ENCODE peak calls at places on chromosomes 4 and X, in four cellular contexts. One of them, this sample, is unnamed.
A peak's percentile ranks its signal among the peaks of the same experiment; 100 is the strongest.

GRCh38 chr4:119299221-119300071 is 22.5 kb downstream of the FABP2 start:
- DNase-seq in heart right ventricle: no peak
- DNase-seq in aorta: no peak
- DNase-seq in GM23338: peak; percentile 7
- DNase-seq in this sample: no peak

GRCh38 chr4:48300004-48300403 is 30.4 kb upstream of the TEC start:
- DNase-seq in heart right ventricle: no peak
- DNase-seq in aorta: no peak
- DNase-seq in GM23338: no peak
- DNase-seq in this sample: no peak

GRCh38 chr4:98448923-98449322 is 187.7 kb downstream of the RAP1GDS1 start:
- DNase-seq in heart right ventricle: peak; percentile 18
- DNase-seq in aorta: no peak
- DNase-seq in GM23338: no peak
- DNase-seq in this sample: no peak

GRCh38 chrX:288561-288991 is 7.4 kb downstream of the PLCXD1 start:
- DNase-seq in heart right ventricle: no peak
- DNase-seq in aorta: peak; percentile 26
- DNase-seq in GM23338: no peak
- DNase-seq in this sample: no peak

GRCh38 chr4:125787707-125788106 is 473.0 kb downstream of the FAT4 start:
- DNase-seq in heart right ventricle: no peak
- DNase-seq in aorta: no peak
- DNase-seq in GM23338: no peak
- DNase-seq in this sample: no peak

GRCh38 chr4:15778742-15779231 is 659 bp downstream of the CD38 start:
- DNase-seq in heart right ventricle: peak; percentile 53
- DNase-seq in aorta: peak; percentile 65
- DNase-seq in GM23338: peak; percentile 53
- DNase-seq in this sample: peak; percentile 36

GRCh38 chr4:146269228-146269653 is 54.9 kb downstream of the REELD1 start:
- DNase-seq in heart right ventricle: no peak
- DNase-seq in aorta: no peak
- DNase-seq in GM23338: no peak
- DNase-seq in this sample: no peak

GRCh38 chrX:3648084-3648483 is 65.4 kb downstream of the PRKX start:
- DNase-seq in heart right ventricle: no peak
- DNase-seq in aorta: no peak
- DNase-seq in GM23338: no peak
- DNase-seq in this sample: no peak

DNA sequence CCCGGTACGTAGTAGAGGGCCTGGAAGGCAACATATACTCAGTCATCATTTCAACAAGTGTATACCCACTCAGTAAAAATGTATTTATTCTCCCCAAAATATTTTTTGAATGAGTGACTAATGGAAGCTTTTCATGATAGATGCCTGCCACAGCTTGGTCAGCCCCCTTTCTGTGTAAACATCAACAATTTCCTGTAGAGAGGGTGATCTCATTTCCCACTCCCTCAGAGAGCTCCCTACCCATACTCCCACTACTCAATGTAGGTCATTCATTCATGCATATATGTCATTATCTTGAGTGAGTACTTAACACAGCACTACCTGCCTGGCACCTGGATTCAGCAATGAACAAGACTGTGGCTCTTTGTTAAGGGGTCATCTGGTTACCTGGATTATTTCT is 81.9 kb downstream of the STK32B start:
- DNase-seq in heart right ventricle: no peak
- DNase-seq in aorta: no peak
- DNase-seq in GM23338: no peak
- DNase-seq in this sample: no peak
- H3K27ac ChIP-seq in heart right ventricle: no peak overlapping the region
- H3K27ac ChIP-seq in aorta: no peak overlapping the region
- H3K27ac ChIP-seq in GM23338: no peak overlapping the region
- H3K27ac ChIP-seq in this sample: no peak overlapping the region

GRCh38 chr4:54539500-54540029 is 118.2 kb upstream of the KIT start:
- DNase-seq in heart right ventricle: peak; percentile 66
- DNase-seq in aorta: peak; percentile 68
- DNase-seq in GM23338: peak; percentile 80
- DNase-seq in this sample: peak; percentile 33
- H3K27ac ChIP-seq in heart right ventricle: no peak overlapping the region
- H3K27ac ChIP-seq in aorta: no peak overlapping the region
- H3K27ac ChIP-seq in GM23338: no peak overlapping the region
- H3K27ac ChIP-seq in this sample: no peak overlapping the region

GRCh38 chr4:174523003-174523693 is 860 bp upstream of the HPGD start:
- DNase-seq in heart right ventricle: no peak
- DNase-seq in aorta: no peak
- DNase-seq in GM23338: peak; percentile 22
- DNase-seq in this sample: no peak
- H3K27ac ChIP-seq in heart right ventricle: no peak overlapping the region
- H3K27ac ChIP-seq in aorta: no peak overlapping the region
- H3K27ac ChIP-seq in GM23338: no peak overlapping the region
- H3K27ac ChIP-seq in this sample: no peak overlapping the region

DNA sequence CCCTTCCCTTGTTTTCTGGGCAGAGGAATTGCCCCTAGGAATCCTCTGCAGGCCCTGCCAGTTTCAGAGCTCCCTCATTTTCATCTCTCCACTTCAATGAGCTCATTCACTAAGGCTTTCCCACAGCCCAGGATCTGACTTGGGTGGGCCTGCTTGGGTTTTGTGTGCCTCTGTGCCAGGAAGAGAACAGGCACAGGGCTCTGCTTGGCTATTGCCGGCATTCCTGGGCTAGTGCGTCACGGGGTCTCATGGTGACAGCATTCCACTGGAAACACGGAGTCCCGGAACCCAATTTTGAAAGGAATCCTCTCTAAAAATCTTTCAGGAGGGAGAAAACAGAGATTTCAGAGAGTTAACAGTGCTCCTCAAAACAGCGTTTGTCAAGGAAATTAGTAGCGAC is 150.5 kb downstream of the VCX3A start:
- DNase-seq in heart right ventricle: no peak
- DNase-seq in aorta: no peak
- DNase-seq in GM23338: no peak
- DNase-seq in this sample: no peak
- H3K27ac ChIP-seq in heart right ventricle: no peak overlapping the region
- H3K27ac ChIP-seq in aorta: no peak overlapping the region
- H3K27ac ChIP-seq in GM23338: no peak overlapping the region
- H3K27ac ChIP-seq in this sample: no peak overlapping the region

GRCh38 chr4:6720202-6720699 is 4.3 kb downstream of the BLOC1S4 start:
- DNase-seq in heart right ventricle: peak; percentile 91
- DNase-seq in aorta: peak; percentile 91
- DNase-seq in GM23338: peak; percentile 90
- DNase-seq in this sample: peak; percentile 85
- H3K27ac ChIP-seq in heart right ventricle: no peak overlapping the region
- H3K27ac ChIP-seq in aorta: no peak overlapping the region
- H3K27ac ChIP-seq in GM23338: no peak overlapping the region
- H3K27ac ChIP-seq in this sample: peak overlapping the region; percentile 85

This sample was measured in substantia nigra.